ENCODE peak calls at places on chromosomes 3 and 15, in six cellular contexts. K, D, R, J, I and L are unnamed samples.

GRCh38 chr3:142618917-142619401 is 22.8 kb downstream of the PLS1 start:
- DNase-seq in R (no peak), I (no peak), K (no peak), J (no peak), D (no peak), L (no peak)

GRCh38 chr15:87215100-87215499 is 1041.4 kb downstream of the NTRK3 start:
- DNase-seq in R (no peak), K (no peak), D (peak), I (no peak), J (no peak), L (no peak)

GRCh38 chr15:64009798-64010241 is 36.5 kb downstream of the DAPK2 start:
- DNase-seq in J (peak), I (no peak), K (no peak), R (no peak), D (no peak), L (no peak)

GRCh38 chr15:53434174-53434678 is 325.2 kb downstream of the WDR72 start:
- DNase-seq in I (no peak), R (no peak), J (no peak), K (no peak), D (no peak), L (no peak)

GRCh38 chr15:48273047-48273446 is 58.2 kb upstream of the DUT start:
- DNase-seq in D (no peak), K (no peak), I (no peak), J (no peak), R (no peak), L (no peak)

GRCh38 chr3:147816770-147817169 is 407.6 kb downstream of the ZIC1 start:
- DNase-seq in K (no peak), D (no peak), R (peak), I (no peak), J (no peak), L (no peak)

GRCh38 chr3:115704661-115705338 is 81.5 kb downstream of the GAP43 start:
- DNase-seq in K (no peak), I (no peak), R (no peak), J (no peak), D (no peak), L (no peak)

GRCh38 chr3:100802126-100802525 is 92.8 kb downstream of the TFG start:
- DNase-seq in K (no peak), I (no peak), R (no peak), J (peak), D (no peak), L (no peak)